ENCODE peak calls at places on chromosomes 13 and 19, in five cellular contexts. O is amniotic stem cell, S is T-helper 2 cell, F is fibroblast of the aortic adventitia, U is A172. W is an unnamed sample.

GRCh38 chr19:40241809-40242384 is 15.4 kb upstream of the CCNP start:
- DNase-seq in O (no peak), S (no peak), F (peak), U (no peak), W (no peak)

GRCh38 chr13:86445584-86446140 is 646.4 kb upstream of the SLITRK6 start:
- DNase-seq in U (no peak), F (peak), S (no peak), O (no peak), W (no peak)

GRCh38 chr19:29841209-29841558 is 29.4 kb downstream of the CCNE1 start:
- DNase-seq in S (no peak), F (no peak), O (no peak), U (peak), W (no peak)

GRCh38 chr13:67574320-67575233 is 344.4 kb upstream of the PCDH9 start:
- DNase-seq in U (peak), O (no peak), F (no peak), S (no peak), W (no peak)

GRCh38 chr13:101258071-101258470 is 158.2 kb downstream of the NALCN start:
- DNase-seq in U (peak), O (peak), S (peak), F (peak), W (peak)

GRCh38 chr13:60572855-60573254 is 175.8 kb downstream of the TDRD3 start:
- DNase-seq in F (no peak), S (no peak), O (no peak), U (no peak), W (no peak)

GRCh38 chr19:51128227-51128626 is 3.5 kb downstream of the SIGLEC9 start:
- DNase-seq in F (no peak), S (no peak), O (no peak), U (no peak), W (no peak)

GRCh38 chr19:4380254-4380727 is 20.1 kb downstream of the SH3GL1 start:
- DNase-seq in U (no peak), S (peak), F (no peak), O (no peak), W (no peak)

GRCh38 chr19:16306728-16307402 is 17.8 kb upstream of the KLF2 start:
- DNase-seq in U (no peak), O (no peak), S (no peak), F (no peak), W (no peak)

GRCh38 chr13:114087430-114087829 is 45.0 kb downstream of the RASA3 start:
- DNase-seq in S (no peak), U (no peak), O (no peak), F (no peak), W (no peak)

GRCh38 chr13:28059214-28059613 is 41.2 kb downstream of the FLT3 start:
- DNase-seq in O (no peak), S (peak), U (no peak), F (peak), W (peak)

GRCh38 chr19:38649305-38650179 is 2.1 kb downstream of the ACTN4 start:
- DNase-seq in O (no peak), S (no peak), F (peak), U (peak), W (no peak)

GRCh38 chr19:55697698-55698097 is 22.7 kb downstream of the EPN1 start:
- DNase-seq in U (no peak), F (no peak), O (no peak), S (no peak), W (no peak)

GRCh38 chr13:30421093-30422055 is 919 bp upstream of the UBE2L5 start:
- DNase-seq in F (peak), O (peak), S (peak), U (peak), W (peak)

GRCh38 chr13:30257433-30258099 is 49.8 kb downstream of the KATNAL1 start:
- DNase-seq in U (no peak), S (no peak), F (peak), O (no peak), W (peak)

GRCh38 chr19:55368701-55369563 is 1.3 kb downstream of the IL11 start:
- DNase-seq in U (peak), O (peak), F (peak), S (no peak), W (no peak)

GRCh38 chr13:22040810-22041364 is 370.0 kb downstream of the FGF9 start:
- DNase-seq in S (peak), F (no peak), U (no peak), O (no peak), W (no peak)

GRCh38 chr13:49022472-49023144 is 46.9 kb downstream of the FNDC3A start:
- DNase-seq in S (no peak), F (peak), O (no peak), U (peak), W (no peak)

GRCh38 chr13:90675129-90675528 is 672.4 kb upstream of the MIR17HG start:
- DNase-seq in O (no peak), F (no peak), U (no peak), S (no peak), W (no peak)

GRCh38 chr13:89749888-89750287 is 1597.6 kb upstream of the MIR17HG start:
- DNase-seq in U (no peak), O (no peak), S (no peak), F (no peak), W (no peak)